ENCODE peak calls at places on chromosomes 7 and 10, in eight cellular contexts. P is body of pancreas; W is AG04450; M is endodermal cell; C is astrocyte of the spinal cord; J is hepatocyte; I is CD8-positive, alpha-beta memory T cell; Z is tibial artery. R is an unnamed sample.

GRCh38 chr10:132006966-132007365 is 25.2 kb upstream of the BNIP3 start:
- DNase-seq in P (no peak), W (no peak), M (peak), C (no peak), J (no peak), I (no peak), Z (no peak), R (peak)

GRCh38 chr10:28679941-28680752 is 2.8 kb downstream of the BAMBI start:
- DNase-seq in P (no peak), W (no peak), M (no peak), C (no peak), J (peak), I (no peak), Z (no peak), R (peak)

GRCh38 chr10:110260746-110261477 is 43.8 kb downstream of the SMNDC1 start:
- DNase-seq in P (no peak), W (no peak), M (no peak), C (peak), J (no peak), I (no peak), Z (no peak), R (no peak)

GRCh38 chr10:24901686-24902399 is 50.6 kb downstream of the PRTFDC1 start:
- DNase-seq in P (peak), W (peak), M (no peak), C (peak), J (peak), I (no peak), Z (no peak), R (peak)

GRCh38 chr10:787933-788651 is 98.6 kb upstream of the DIP2C start:
- DNase-seq in P (no peak), W (no peak), M (peak), C (peak), J (no peak), I (no peak), Z (no peak), R (no peak)

GRCh38 chr10:110873951-110874350 is 2.2 kb downstream of the PDCD4 start:
- DNase-seq in P (no peak), W (no peak), M (no peak), C (no peak), J (no peak), I (no peak), Z (no peak), R (no peak)

GRCh38 chr7:44291066-44291732 is 34.2 kb downstream of the CAMK2B start:
- DNase-seq in P (peak), W (peak), M (peak), C (peak), J (no peak), I (no peak), Z (peak), R (no peak)

GRCh38 chr10:110919971-110920881 is 822 bp downstream of the SHOC2 start:
- DNase-seq in P (peak), W (no peak), M (peak), C (peak), J (peak), I (no peak), Z (peak), R (peak)

GRCh38 chr10:10294801-10295515 is 722.7 kb upstream of the CELF2 start:
- DNase-seq in P (no peak), W (no peak), M (peak), C (no peak), J (no peak), I (no peak), Z (no peak), R (peak)

GRCh38 chr7:148914208-148914777 is 30.2 kb upstream of the EZH2 start:
- DNase-seq in P (no peak), W (peak), M (no peak), C (peak), J (peak), I (no peak), Z (no peak), R (no peak)

GRCh38 chr10:91891285-91892001 is 17.8 kb downstream of the FGFBP3 start:
- DNase-seq in P (no peak), W (no peak), M (no peak), C (peak), J (no peak), I (no peak), Z (no peak), R (no peak)

GRCh38 chr7:101701153-101701794 is 72.2 kb upstream of the MYL10 start:
- DNase-seq in P (no peak), W (no peak), M (no peak), C (no peak), J (no peak), I (no peak), Z (no peak), R (no peak)

GRCh38 chr10:18340496-18341051 is 200.3 kb downstream of the CACNB2 start:
- DNase-seq in P (no peak), W (peak), M (no peak), C (peak), J (no peak), I (no peak), Z (no peak), R (peak)

GRCh38 chr10:60626037-60626436 is 152.2 kb upstream of the CDK1 start:
- DNase-seq in P (no peak), W (no peak), M (no peak), C (no peak), J (no peak), I (no peak), Z (no peak), R (no peak)

GRCh38 chr10:110268931-110269640 is 35.6 kb downstream of the SMNDC1 start:
- DNase-seq in P (peak), W (no peak), M (no peak), C (peak), J (no peak), I (no peak), Z (no peak), R (no peak)

GRCh38 chr10:62917475-62918238 is 101.5 kb upstream of the EGR2 start:
- DNase-seq in P (no peak), W (no peak), M (no peak), C (no peak), J (no peak), I (no peak), Z (no peak), R (no peak)

DNA sequence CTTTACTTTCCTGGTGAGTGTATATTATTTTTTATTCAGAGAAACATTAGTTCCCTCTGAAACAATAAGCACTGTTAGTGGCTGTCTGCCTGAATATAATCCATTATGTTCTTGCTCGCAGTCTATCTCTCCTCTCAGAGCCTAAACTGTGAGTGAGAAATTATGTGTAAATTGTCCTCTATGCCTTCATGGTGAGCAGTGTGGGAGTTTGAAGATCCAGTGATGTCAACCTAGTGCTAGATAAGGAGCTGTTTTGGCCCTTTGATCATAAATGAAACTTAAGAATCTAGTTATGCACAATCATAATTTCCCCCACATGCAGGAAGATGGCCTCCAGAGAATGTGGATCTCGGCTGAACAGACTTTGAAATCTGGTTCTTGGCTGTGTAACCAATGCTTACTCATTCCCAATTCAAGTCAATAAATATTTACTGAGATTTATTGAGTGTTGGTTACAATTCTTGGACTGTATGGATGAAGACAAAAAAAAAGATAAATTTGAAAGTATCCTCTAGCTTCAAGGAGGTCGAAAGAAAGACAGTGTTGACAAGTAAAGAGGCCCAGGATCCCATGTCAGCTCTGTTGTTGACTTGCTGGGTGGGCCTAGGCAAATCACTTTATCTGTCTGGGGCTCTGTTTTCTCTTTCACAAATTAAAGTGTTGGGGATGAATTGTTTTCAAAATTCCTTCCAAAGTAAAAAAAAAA is 970.1 kb downstream of the KCNMA1 start:
- DNase-seq in P (no peak), W (no peak), M (no peak), C (no peak), J (no peak), I (no peak), Z (no peak), R (no peak)
- H3K4me3 ChIP-seq in P (no peak), W (no peak), M (no peak), C (no peak), J (no peak), I (no peak), Z (no peak), R (no peak)

GRCh38 chr10:71289421-71290130 is 29.5 kb upstream of the SLC29A3 start:
- DNase-seq in P (no peak), W (no peak), M (no peak), C (no peak), J (no peak), I (no peak), Z (no peak), R (no peak)
- H3K4me3 ChIP-seq in P (no peak), W (no peak), M (no peak), C (no peak), J (no peak), I (no peak), Z (no peak), R (no peak)

DNA sequence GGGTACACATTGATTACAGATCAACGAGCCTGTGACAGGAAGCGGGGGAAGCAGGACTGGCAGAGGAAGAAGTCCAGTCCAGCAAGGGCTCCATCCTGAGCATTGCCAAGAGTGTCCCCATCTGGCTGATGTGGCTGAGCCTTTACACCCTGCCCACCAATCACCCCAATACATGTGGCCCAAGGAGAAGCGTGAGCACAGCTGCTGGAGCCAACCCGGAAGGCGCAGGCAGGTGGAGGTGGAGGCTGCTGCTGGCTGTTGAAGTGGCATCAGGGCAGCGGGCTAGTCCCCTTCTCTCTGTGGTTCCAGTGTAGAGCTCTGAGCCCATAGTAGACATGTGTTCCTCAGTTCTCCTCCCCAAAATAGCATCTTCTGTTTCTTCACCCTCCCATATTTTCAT is 6.8 kb upstream of the AMPH start:
- DNase-seq in P (no peak), W (no peak), M (no peak), C (no peak), J (no peak), I (no peak), Z (no peak), R (no peak)
- H3K4me3 ChIP-seq in P (no peak), W (no peak), M (no peak), C (no peak), J (no peak), I (no peak), Z (no peak), R (no peak)

DNA sequence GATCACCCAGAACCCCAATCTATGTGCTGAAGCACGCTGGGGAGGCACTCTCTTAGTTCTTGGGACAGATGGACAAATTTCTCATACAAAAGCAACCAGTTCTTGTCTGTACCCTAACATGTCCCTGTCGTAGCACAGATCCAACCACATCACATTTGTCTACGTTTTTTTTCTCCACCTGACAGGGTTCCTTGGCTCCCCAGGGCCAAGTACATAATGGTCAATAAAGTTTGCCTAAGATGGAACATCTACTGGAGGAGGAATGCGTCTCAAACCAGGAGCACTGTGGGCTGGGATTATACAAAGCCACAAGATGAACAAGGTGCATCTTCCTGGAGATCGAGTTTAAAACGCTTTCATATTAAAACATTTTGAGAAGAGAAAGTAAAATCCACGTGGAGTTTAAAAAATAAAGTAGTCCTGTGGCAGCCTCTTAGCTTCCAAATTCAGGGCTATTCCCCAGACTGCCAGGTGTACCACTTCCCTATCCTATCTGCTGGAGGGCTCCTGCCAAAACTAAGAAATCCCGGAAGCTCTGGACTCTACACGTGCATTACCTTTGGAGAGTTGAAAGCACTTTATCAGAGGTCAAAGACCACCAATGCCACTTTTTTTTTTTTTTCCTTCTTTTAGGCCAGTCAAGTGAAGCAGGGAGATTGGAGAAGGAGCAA is 1.4 kb downstream of the TMEM243 start:
- DNase-seq in P (no peak), W (no peak), M (no peak), C (no peak), J (no peak), I (no peak), Z (no peak), R (no peak)
- H3K4me3 ChIP-seq in P (no peak), W (peak), M (peak), C (peak), J (no peak), I (peak), Z (peak), R (no peak)

GRCh38 chr7:88759956-88760515 is 536 bp downstream of the ZNF804B start:
- DNase-seq in P (no peak), W (no peak), M (no peak), C (peak), J (no peak), I (no peak), Z (no peak), R (no peak)
- H3K4me3 ChIP-seq in P (peak), W (no peak), M (peak), C (no peak), J (peak), I (no peak), Z (no peak), R (peak)

DNA sequence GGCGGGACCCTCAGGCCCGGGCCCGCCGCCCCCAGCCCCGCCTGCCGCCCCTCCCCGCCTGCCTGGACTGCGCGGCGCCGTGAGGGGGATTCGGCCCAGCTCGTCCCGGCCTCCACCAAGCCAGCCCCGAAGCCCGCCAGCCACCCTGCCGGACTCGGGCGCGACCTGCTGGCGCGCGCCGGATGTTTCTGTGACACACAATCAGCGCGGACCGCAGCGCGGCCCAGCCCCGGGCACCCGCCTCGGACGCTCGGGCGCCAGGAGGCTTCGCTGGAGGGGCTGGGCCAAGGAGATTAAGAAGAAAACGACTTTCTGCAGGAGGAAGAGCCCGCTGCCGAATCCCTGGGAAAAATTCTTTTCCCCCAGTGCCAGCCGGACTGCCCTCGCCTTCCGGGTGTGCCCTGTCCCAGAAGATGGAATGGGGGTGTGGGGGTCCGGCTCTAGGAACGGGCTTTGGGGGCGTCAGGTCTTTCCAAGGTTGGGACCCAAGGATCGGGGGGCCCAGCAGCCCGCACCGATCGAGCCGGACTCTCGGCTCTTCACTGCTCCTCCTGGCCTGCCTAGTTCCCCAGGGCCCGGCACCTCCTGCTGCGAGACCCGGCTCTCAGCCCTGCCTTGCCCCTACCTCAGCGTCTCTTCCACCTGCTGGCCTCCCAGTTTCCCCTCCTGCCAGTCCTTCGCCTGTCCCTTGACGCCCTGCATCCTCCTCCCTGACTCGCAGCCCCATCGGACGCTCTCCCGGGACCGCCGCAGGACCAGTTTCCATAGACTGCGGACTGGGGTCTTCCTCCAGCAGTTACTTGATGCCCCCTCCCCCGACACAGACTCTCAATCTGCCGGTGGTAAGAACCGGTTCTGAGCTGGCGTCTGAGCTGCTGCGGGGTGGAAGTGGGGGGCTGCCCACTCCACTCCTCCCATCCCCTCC is 82.7 kb downstream of the PAX2 start:
- DNase-seq in P (peak), W (no peak), M (peak), C (no peak), J (peak), I (no peak), Z (peak), R (peak)
- H3K4me3 ChIP-seq in P (peak), W (no peak), M (no peak), C (no peak), J (no peak), I (peak), Z (peak), R (peak)

GRCh38 chr7:135747366-135747765 is 1.2 kb downstream of the FAM180A start:
- DNase-seq in P (no peak), W (no peak), M (no peak), C (no peak), J (no peak), I (no peak), Z (no peak), R (no peak)
- H3K4me3 ChIP-seq in P (no peak), W (peak), M (no peak), C (no peak), J (no peak), I (no peak), Z (peak), R (no peak)

GRCh38 chr10:78033623-78034470 is at the start of gene RPS24:
- DNase-seq in P (peak), W (peak), M (peak), C (peak), J (peak), I (peak), Z (peak), R (peak)

GRCh38 chr10:78023741-78024140 is 5.6 kb downstream of the POLR3A start:
- DNase-seq in P (no peak), W (no peak), M (no peak), C (no peak), J (no peak), I (no peak), Z (no peak), R (no peak)

GRCh38 chr10:78029294-78030226 is at the start of gene POLR3A:
- DNase-seq in P (peak), W (peak), M (peak), C (peak), J (peak), I (peak), Z (peak), R (peak)

GRCh38 chr10:78025685-78026364 is 3.5 kb downstream of the POLR3A start:
- DNase-seq in P (no peak), W (no peak), M (no peak), C (peak), J (no peak), I (no peak), Z (no peak), R (no peak)

GRCh38 chr10:78028438-78029293 is 649 bp downstream of the POLR3A start:
- DNase-seq in P (peak), W (no peak), M (no peak), C (peak), J (peak), I (peak), Z (no peak), R (peak)
- H3K4me3 ChIP-seq in P (peak), W (peak), M (peak), C (peak), J (peak), I (peak), Z (peak), R (peak)

R was measured in neural progenitor cell.